ENCODE peak calls at places on chromosome 21, in six cellular contexts. U is LoVo, E is occipital lobe, G is right cardiac atrium, B is NCI-H2107, Q is myocyte. L is an unnamed sample.

GRCh38 chr21:32371913-32372314 is 20.9 kb downstream of the URB1 start:
- DNase-seq in Q (peak), E (no peak), U (no peak), B (no peak), G (no peak), L (no peak)

GRCh38 chr21:18373631-18374030 is 30.0 kb downstream of the TMPRSS15 start:
- DNase-seq in E (no peak), G (no peak), Q (no peak), U (no peak), B (no peak), L (no peak)

GRCh38 chr21:17911628-17912027 is 92.5 kb upstream of the C21orf91 start:
- DNase-seq in B (no peak), U (peak), E (no peak), Q (peak), G (no peak), L (no peak)

GRCh38 chr21:45351061-45351460 is 53.9 kb upstream of the COL18A1 start:
- DNase-seq in U (no peak), B (no peak), E (no peak), Q (no peak), G (peak), L (no peak)

GRCh38 chr21:39208624-39209333 is 25.5 kb upstream of the PSMG1 start:
- DNase-seq in Q (no peak), E (no peak), G (no peak), U (no peak), B (no peak), L (no peak)

GRCh38 chr21:26297856-26298255 is 127.3 kb upstream of the APP start:
- DNase-seq in Q (no peak), U (no peak), E (no peak), B (no peak), G (no peak), L (no peak)

GRCh38 chr21:44954281-44954771 is 14.5 kb downstream of the SLX9 start:
- DNase-seq in Q (no peak), U (no peak), G (peak), B (no peak), E (no peak), L (peak)

GRCh38 chr21:44615881-44616590 is 4.2 kb downstream of the KRTAP10-8 start:
- DNase-seq in G (no peak), E (no peak), Q (no peak), B (no peak), U (no peak), L (no peak)

GRCh38 chr21:38121888-38122705 is 134.7 kb upstream of the KCNJ15 start:
- DNase-seq in G (no peak), U (no peak), Q (no peak), E (no peak), B (no peak), L (no peak)

GRCh38 chr21:34925597-34925996 is 123.5 kb downstream of the RUNX1 start:
- DNase-seq in Q (no peak), G (no peak), U (no peak), B (no peak), E (no peak), L (no peak)

GRCh38 chr21:14531927-14532326 is 14.2 kb downstream of the SAMSN1 start:
- DNase-seq in U (no peak), B (no peak), Q (no peak), G (no peak), E (no peak), L (no peak)

GRCh38 chr21:26490771-26491170 is 82.3 kb downstream of the CYYR1 start:
- DNase-seq in B (no peak), E (no peak), G (no peak), Q (peak), U (no peak), L (no peak)

GRCh38 chr21:17848228-17848627 is 29.1 kb upstream of the C21orf91 start:
- DNase-seq in B (no peak), Q (peak), E (no peak), G (no peak), U (peak), L (no peak)

GRCh38 chr21:25586242-25586805 is 21.0 kb downstream of the MRPL39 start:
- DNase-seq in U (no peak), B (no peak), G (no peak), E (no peak), Q (no peak), L (no peak)

GRCh38 chr21:30206551-30207251 is 9.2 kb downstream of the CLDN8 start:
- DNase-seq in Q (no peak), B (no peak), E (no peak), U (no peak), G (no peak), L (no peak)

GRCh38 chr21:14523234-14523633 is 22.9 kb downstream of the SAMSN1 start:
- DNase-seq in U (no peak), G (peak), E (no peak), B (no peak), Q (no peak), L (no peak)

GRCh38 chr21:24852610-24853195 is 754.6 kb downstream of the MRPL39 start:
- DNase-seq in Q (no peak), G (no peak), E (no peak), B (no peak), U (no peak), L (no peak)

GRCh38 chr21:32299695-32300094 is 1.0 kb downstream of the MRAP start:
- DNase-seq in G (no peak), Q (no peak), B (no peak), U (no peak), E (no peak), L (no peak)

GRCh38 chr21:40830836-40831235 is 16.1 kb downstream of the DSCAM start:
- DNase-seq in E (no peak), B (no peak), U (no peak), Q (no peak), G (no peak), L (no peak)

GRCh38 chr21:42533306-42533962 is 19.8 kb downstream of the SLC37A1 start:
- DNase-seq in B (no peak), U (no peak), Q (no peak), G (no peak), E (no peak), L (no peak)

GRCh38 chr21:35565204-35565611 is 495.1 kb downstream of the SETD4 start:
- DNase-seq in G (peak), Q (peak), U (no peak), E (no peak), B (no peak), L (peak)

GRCh38 chr21:42300956-42301355 is 14.3 kb downstream of the TFF3 start:
- DNase-seq in U (no peak), G (no peak), E (no peak), B (no peak), Q (no peak), L (no peak)

GRCh38 chr21:42526379-42526727 is 12.7 kb downstream of the SLC37A1 start:
- DNase-seq in Q (no peak), U (no peak), G (no peak), E (no peak), B (no peak), L (peak)

L was measured in left ventricle myocardium superior.